ENCODE peak calls at places on chromosomes 16 and 17, in six cellular contexts. W is EL; N is hepatocyte; B is activated naive CD4-positive, alpha-beta T cell treated with Interleukin-2 at 50 U/mL for 16 hours; Q is amniotic stem cell; K is activated CD4-positive, CD25-positive, alpha-beta regulatory T cell treated with anti-CD3 and anti-CD28 coated beads, Interleukin-2, amount 50 U/mL, for 16 hours. S is an unnamed sample.

GRCh38 chr17:6555331-6556120 is 829 bp downstream of the PITPNM3 start:
- DNase-seq in W (peak; percentile 61), N (peak; percentile 50), B (no peak), Q (no peak), K (no peak), S (no peak)

GRCh38 chr16:48384305-48384981 is 770 bp downstream of the SIAH1 start:
- DNase-seq in W (peak; percentile 53), N (peak; percentile 81), B (peak; percentile 31), Q (no peak), K (no peak), S (no peak)

GRCh38 chr17:78723001-78723796 is 58.9 kb downstream of the CYTH1 start:
- DNase-seq in W (no peak), N (peak; percentile 75), B (no peak), Q (no peak), K (no peak), S (no peak)

GRCh38 chr17:63442549-63443035 is 3.5 kb downstream of the CYB561 start:
- DNase-seq in W (no peak), N (no peak), B (no peak), Q (no peak), K (no peak), S (no peak)

GRCh38 chr17:74743755-74744154 is 4.7 kb upstream of the NHERF1 start:
- DNase-seq in W (no peak), N (no peak), B (no peak), Q (no peak), K (no peak), S (no peak)

GRCh38 chr17:78322858-78323455 is 36.9 kb downstream of the SOCS3 start:
- DNase-seq in W (no peak), N (no peak), B (no peak), Q (no peak), K (no peak), S (peak; percentile 74)

GRCh38 chr16:85046957-85047866 is 19.6 kb downstream of the KIAA0513 start:
- DNase-seq in W (no peak), N (peak; percentile 82), B (no peak), Q (no peak), K (no peak), S (no peak)

GRCh38 chr16:50580180-50580771 is 32.1 kb downstream of the NKD1 start:
- DNase-seq in W (no peak), N (no peak), B (no peak), Q (no peak), K (no peak), S (no peak)

GRCh38 chr16:67110136-67110847 is 551 bp downstream of the PHAF1 start:
- DNase-seq in W (no peak), N (peak; percentile 35), B (no peak), Q (no peak), K (no peak), S (no peak)

GRCh38 chr17:44546711-44547606 is 10.3 kb upstream of the FZD2 start:
- DNase-seq in W (peak; percentile 86), N (no peak), B (no peak), Q (no peak), K (no peak), S (no peak)

GRCh38 chr16:4616047-4616811 is 1.5 kb upstream of the UBALD1 start:
- DNase-seq in W (peak; percentile 100), N (peak; percentile 100), B (peak; percentile 99), Q (peak; percentile 99), K (peak; percentile 99), S (peak; percentile 98)

GRCh38 chr16:11328172-11329079 is 16.8 kb upstream of the RMI2 start:
- DNase-seq in W (peak; percentile 93), N (peak; percentile 78), B (peak; percentile 48), Q (peak; percentile 93), K (peak; percentile 19), S (peak; percentile 53)

GRCh38 chr16:66905633-66906539 is 12.8 kb downstream of the CDH16 start:
- DNase-seq in W (peak; percentile 21), N (peak; percentile 90), B (peak; percentile 16), Q (no peak), K (no peak), S (no peak)

GRCh38 chr17:61532818-61533217 is 58.2 kb downstream of the NACA2 start:
- DNase-seq in W (no peak), N (no peak), B (no peak), Q (no peak), K (no peak), S (no peak)

GRCh38 chr17:20118280-20118679 is 109.1 kb downstream of the SPECC1 start:
- DNase-seq in W (no peak), N (no peak), B (no peak), Q (no peak), K (no peak), S (no peak)

GRCh38 chr17:57552114-57552601 is 192.9 kb downstream of the CCDC182 start:
- DNase-seq in W (no peak), N (peak; percentile 61), B (peak; percentile 5), Q (no peak), K (no peak), S (no peak)

GRCh38 chr16:30010817-30011504 is at the start of gene DOC2A:
- DNase-seq in W (no peak), N (peak; percentile 58), B (peak; percentile 41), Q (no peak), K (no peak), S (no peak)

GRCh38 chr17:14123579-14124278 is 54.4 kb downstream of the COX10 start:
- DNase-seq in W (no peak), N (no peak), B (no peak), Q (no peak), K (no peak), S (no peak)

GRCh38 chr16:68022278-68022727 is 729 bp downstream of the DDX28 start:
- DNase-seq in W (no peak), N (no peak), B (no peak), Q (no peak), K (no peak), S (no peak)

GRCh38 chr16:30060354-30061194 is 5.0 kb upstream of the ALDOA start:
- DNase-seq in W (no peak), N (no peak), B (no peak), Q (no peak), K (no peak), S (no peak)

GRCh38 chr16:28898266-28898665 is 20.0 kb downstream of the ATP2A1 start:
- DNase-seq in W (no peak), N (no peak), B (no peak), Q (no peak), K (no peak), S (no peak)

GRCh38 chr17:10295728-10296343 is 77.0 kb downstream of the MYH13 start:
- DNase-seq in W (peak; percentile 61), N (peak; percentile 82), B (peak; percentile 9), Q (peak; percentile 33), K (no peak), S (no peak)